ENCODE peak calls at places on chromosomes 13 and 19, in five cellular contexts. X is H1, Y is H9, C is mesenchymal stem cell, R is trophoblast cell. K is an unnamed sample.

GRCh38 chr19:41265376-41266153 is 1.4 kb downstream of the HNRNPUL1 start:
- DNase-seq in X (no peak), Y (no peak), C (peak), R (peak), K (no peak)

GRCh38 chr19:12996542-12997094 is 1.3 kb downstream of the NFIX start:
- DNase-seq in X (no peak), Y (peak), C (no peak), R (peak), K (no peak)

GRCh38 chr13:38950987-38951386 is 39.6 kb downstream of the STOML3 start:
- DNase-seq in X (no peak), Y (no peak), C (no peak), R (no peak), K (no peak)

GRCh38 chr19:38842439-38843174 is 7.2 kb downstream of the HNRNPL start:
- DNase-seq in X (no peak), Y (no peak), C (no peak), R (no peak), K (no peak)

GRCh38 chr13:110902370-110902769 is 12.5 kb downstream of the ANKRD10 start:
- DNase-seq in X (no peak), Y (no peak), C (peak), R (no peak), K (no peak)

GRCh38 chr13:99383946-99384345 is 76.7 kb upstream of the GPR183 start:
- DNase-seq in X (no peak), Y (peak), C (no peak), R (no peak), K (no peak)

GRCh38 chr19:47073574-47073973 is 25.1 kb upstream of the TMEM160 start:
- DNase-seq in X (no peak), Y (no peak), C (no peak), R (no peak), K (no peak)

GRCh38 chr19:12159773-12160414 is 3.0 kb upstream of the ZNF136 start:
- DNase-seq in X (no peak), Y (peak), C (no peak), R (no peak), K (no peak)

GRCh38 chr13:76745246-76746200 is 140.7 kb downstream of the KCTD12 start:
- DNase-seq in X (no peak), Y (no peak), C (peak), R (peak), K (no peak)

GRCh38 chr19:38793186-38793585 is 4.2 kb downstream of the LGALS7B start:
- DNase-seq in X (no peak), Y (no peak), C (no peak), R (peak), K (no peak)

GRCh38 chr13:110560606-110561334 is 752 bp downstream of the RAB20 start:
- DNase-seq in X (no peak), Y (peak), C (peak), R (peak), K (peak)

GRCh38 chr13:20126460-20127262 is 34.2 kb downstream of the GJA3 start:
- DNase-seq in X (no peak), Y (peak), C (no peak), R (peak), K (no peak)

GRCh38 chr19:38204096-38204495 is 19.9 kb downstream of the DPF1 start:
- DNase-seq in X (no peak), Y (no peak), C (no peak), R (no peak), K (no peak)

DNA sequence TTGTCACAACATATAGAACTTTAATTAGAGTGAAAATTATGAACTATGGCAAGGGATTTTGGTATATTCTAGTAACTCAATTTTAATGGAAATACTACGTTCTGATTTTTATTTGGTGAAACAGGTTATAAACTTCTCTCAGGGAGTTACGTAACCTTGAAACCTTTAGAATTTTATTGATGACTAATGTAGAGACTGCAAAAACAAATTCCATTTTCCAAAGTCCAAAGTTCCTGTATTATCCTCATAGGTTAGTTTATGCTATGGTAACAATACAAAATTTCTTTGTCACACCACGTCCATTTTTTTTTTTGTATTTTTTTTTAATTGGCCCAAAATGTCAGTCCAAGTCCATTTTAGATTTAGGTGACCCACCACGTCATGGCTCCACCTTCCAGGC is 185.7 kb downstream of the KLF5 start:
- DNase-seq in X (no peak), Y (no peak), C (no peak), R (peak), K (no peak)
- H2BK12ac ChIP-seq in X (no peak), Y (no peak), C (no peak), R (no peak), K (no peak)

GRCh38 chr13:100601716-100602115 is 13.1 kb upstream of the GGACT start:
- DNase-seq in X (no peak), Y (no peak), C (no peak), R (no peak), K (no peak)
- H2BK12ac ChIP-seq in X (no peak), Y (no peak), C (no peak), R (no peak), K (no peak)

GRCh38 chr19:48796468-48797083 is 14.3 kb downstream of the BCAT2 start:
- DNase-seq in X (no peak), Y (no peak), C (no peak), R (no peak), K (no peak)

GRCh38 chr19:48799358-48800300 is 11.2 kb downstream of the BCAT2 start:
- DNase-seq in X (no peak), Y (no peak), C (no peak), R (no peak), K (no peak)

GRCh38 chr19:48795855-48796142 is 15.0 kb downstream of the BCAT2 start:
- DNase-seq in X (no peak), Y (no peak), C (no peak), R (no peak), K (no peak)

GRCh38 chr19:48797103-48797502 is 13.7 kb downstream of the BCAT2 start:
- DNase-seq in X (no peak), Y (no peak), C (no peak), R (no peak), K (no peak)

GRCh38 chr19:48798937-48799336 is 11.9 kb downstream of the BCAT2 start:
- DNase-seq in X (peak), Y (peak), C (peak), R (no peak), K (no peak)
- H2BK12ac ChIP-seq in X (peak), Y (no peak), C (no peak), R (no peak), K (no peak)

GRCh38 chr19:8336072-8336569 is 6.9 kb downstream of the KANK3 start:
- DNase-seq in X (no peak), Y (peak), C (no peak), R (no peak), K (no peak)
- H2BK12ac ChIP-seq in X (no peak), Y (no peak), C (no peak), R (no peak), K (no peak)

GRCh38 chr19:6392219-6393073 is 518 bp downstream of the GTF2F1 start:
- DNase-seq in X (no peak), Y (no peak), C (peak), R (no peak), K (no peak)

GRCh38 chr19:6393074-6393981 is at the start of gene GTF2F1:
- DNase-seq in X (peak), Y (peak), C (peak), R (peak), K (peak)

GRCh38 chr19:6393982-6394412 is 1.0 kb upstream of the GTF2F1 start:
- DNase-seq in X (no peak), Y (no peak), C (no peak), R (peak), K (no peak)

GRCh38 chr19:6394831-6395230 is 1.9 kb upstream of the GTF2F1 start:
- DNase-seq in X (no peak), Y (no peak), C (no peak), R (no peak), K (no peak)

DNA sequence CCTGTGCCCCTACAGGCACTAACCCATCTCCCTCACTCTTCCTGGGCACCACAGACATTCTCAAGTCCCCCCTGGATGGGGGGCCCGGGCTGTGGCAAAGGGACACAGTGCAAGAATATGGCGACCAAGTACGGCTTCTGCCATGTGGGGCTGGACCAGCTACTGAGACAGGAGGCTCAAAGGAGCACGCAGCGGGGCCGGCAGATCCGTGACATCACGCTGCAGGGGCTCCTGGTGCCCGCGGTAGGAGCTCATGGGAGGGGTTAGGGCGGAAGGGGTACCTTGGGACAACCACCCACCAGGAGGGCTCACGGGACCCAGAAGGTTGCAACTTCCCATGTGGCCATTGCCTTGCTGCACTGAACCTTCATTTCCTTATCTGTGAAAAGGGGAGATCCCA is 3.3 kb upstream of the GTF2F1 start:
- DNase-seq in X (no peak), Y (no peak), C (no peak), R (no peak), K (no peak)
- H2BK12ac ChIP-seq in X (no peak), Y (no peak), C (no peak), R (no peak), K (peak)

K was measured in neuronal stem cell.